ENCODE peak calls at places on chromosomes 13 and 19, in five cellular contexts. One of them, this sample, is unnamed.

GRCh38 chr19:23905771-23906170 is 8.9 kb upstream of the ZNF726 start:
- DNase-seq in A673: no peak
- DNase-seq in MM.1S: no peak
- DNase-seq in WERI-Rb-1: no peak
- DNase-seq in NB4: no peak
- DNase-seq in this sample: no peak

GRCh38 chr19:58196911-58197616 is 14.2 kb downstream of the ZNF274 start:
- DNase-seq in A673: no peak
- DNase-seq in WERI-Rb-1: no peak
- DNase-seq in MM.1S: no peak
- DNase-seq in NB4: peak
- DNase-seq in this sample: peak

GRCh38 chr13:102128216-102128800 is 273.5 kb downstream of the FGF14 start:
- DNase-seq in WERI-Rb-1: no peak
- DNase-seq in MM.1S: no peak
- DNase-seq in NB4: peak
- DNase-seq in A673: peak
- DNase-seq in this sample: peak

GRCh38 chr13:72808917-72809500 is 27.1 kb downstream of the PIBF1 start:
- DNase-seq in WERI-Rb-1: no peak
- DNase-seq in NB4: peak
- DNase-seq in MM.1S: peak
- DNase-seq in A673: peak
- DNase-seq in this sample: peak

GRCh38 chr13:51976423-51976822 is 34.8 kb downstream of the ATP7B start:
- DNase-seq in NB4: no peak
- DNase-seq in WERI-Rb-1: no peak
- DNase-seq in A673: no peak
- DNase-seq in MM.1S: no peak
- DNase-seq in this sample: no peak

GRCh38 chr13:52356327-52356726 is 49.6 kb downstream of the THSD1 start:
- DNase-seq in A673: no peak
- DNase-seq in WERI-Rb-1: no peak
- DNase-seq in MM.1S: no peak
- DNase-seq in NB4: no peak
- DNase-seq in this sample: no peak

GRCh38 chr13:31005066-31005465 is 72.6 kb downstream of the TEX26 start:
- DNase-seq in MM.1S: no peak
- DNase-seq in WERI-Rb-1: no peak
- DNase-seq in A673: no peak
- DNase-seq in NB4: no peak
- DNase-seq in this sample: no peak

GRCh38 chr13:106382569-106382968 is 152.9 kb downstream of the EFNB2 start:
- DNase-seq in NB4: no peak
- DNase-seq in WERI-Rb-1: no peak
- DNase-seq in A673: no peak
- DNase-seq in MM.1S: no peak
- DNase-seq in this sample: no peak

GRCh38 chr19:49421878-49422202 is 1.4 kb downstream of the PTH2 start:
- DNase-seq in MM.1S: no peak
- DNase-seq in A673: no peak
- DNase-seq in NB4: no peak
- DNase-seq in WERI-Rb-1: no peak
- DNase-seq in this sample: no peak

GRCh38 chr13:21673592-21674270 is 2.9 kb downstream of the FGF9 start:
- DNase-seq in WERI-Rb-1: no peak
- DNase-seq in MM.1S: peak
- DNase-seq in NB4: peak
- DNase-seq in A673: peak
- DNase-seq in this sample: peak

GRCh38 chr19:581399-582111 is 8.1 kb upstream of the HCN2 start:
- DNase-seq in MM.1S: no peak
- DNase-seq in WERI-Rb-1: no peak
- DNase-seq in NB4: no peak
- DNase-seq in A673: no peak
- DNase-seq in this sample: no peak

GRCh38 chr13:69389899-69390298 is 717.7 kb upstream of the ATXN8OS start:
- DNase-seq in MM.1S: no peak
- DNase-seq in NB4: peak
- DNase-seq in WERI-Rb-1: no peak
- DNase-seq in A673: no peak
- DNase-seq in this sample: no peak

GRCh38 chr13:53250272-53250875 is 221.8 kb downstream of the OLFM4 start:
- DNase-seq in WERI-Rb-1: no peak
- DNase-seq in MM.1S: peak
- DNase-seq in NB4: peak
- DNase-seq in A673: peak
- DNase-seq in this sample: peak

GRCh38 chr19:36418287-36419001 is at the start of gene ZFP82:
- DNase-seq in NB4: no peak
- DNase-seq in MM.1S: no peak
- DNase-seq in WERI-Rb-1: peak
- DNase-seq in A673: peak
- DNase-seq in this sample: peak

GRCh38 chr13:51895906-51896888 is 34.4 kb downstream of the CCDC70 start:
- DNase-seq in A673: peak
- DNase-seq in WERI-Rb-1: peak
- DNase-seq in MM.1S: peak
- DNase-seq in NB4: peak
- DNase-seq in this sample: peak

GRCh38 chr19:7063339-7063738 is 4.9 kb upstream of the MBD3L3 start:
- DNase-seq in NB4: no peak
- DNase-seq in A673: no peak
- DNase-seq in WERI-Rb-1: no peak
- DNase-seq in MM.1S: no peak
- DNase-seq in this sample: no peak

GRCh38 chr13:32877491-32877890 is 138.7 kb upstream of the KL start:
- DNase-seq in NB4: no peak
- DNase-seq in A673: no peak
- DNase-seq in MM.1S: no peak
- DNase-seq in WERI-Rb-1: no peak
- DNase-seq in this sample: no peak

GRCh38 chr13:113052206-113052605 is 53.4 kb upstream of the F7 start:
- DNase-seq in A673: no peak
- DNase-seq in MM.1S: no peak
- DNase-seq in WERI-Rb-1: no peak
- DNase-seq in NB4: no peak
- DNase-seq in this sample: no peak

GRCh38 chr19:15508035-15508710 is at the start of gene CYP4F22:
- DNase-seq in WERI-Rb-1: no peak
- DNase-seq in MM.1S: no peak
- DNase-seq in A673: peak
- DNase-seq in NB4: no peak
- DNase-seq in this sample: no peak

GRCh38 chr13:26881154-26881553 is 120.6 kb upstream of the GPR12 start:
- DNase-seq in WERI-Rb-1: no peak
- DNase-seq in NB4: no peak
- DNase-seq in A673: no peak
- DNase-seq in MM.1S: no peak
- DNase-seq in this sample: no peak

GRCh38 chr13:113211774-113212173 is 2.4 kb downstream of the CUL4A start:
- DNase-seq in MM.1S: no peak
- DNase-seq in A673: peak
- DNase-seq in NB4: peak
- DNase-seq in WERI-Rb-1: peak
- DNase-seq in this sample: no peak

GRCh38 chr19:46124638-46125115 is at the start of gene IGFL3:
- DNase-seq in NB4: peak
- DNase-seq in A673: no peak
- DNase-seq in WERI-Rb-1: no peak
- DNase-seq in MM.1S: no peak
- DNase-seq in this sample: no peak

GRCh38 chr13:84655677-84656076 is 773.4 kb upstream of the SLITRK1 start:
- DNase-seq in A673: no peak
- DNase-seq in NB4: no peak
- DNase-seq in MM.1S: no peak
- DNase-seq in WERI-Rb-1: no peak
- DNase-seq in this sample: no peak

GRCh38 chr13:44575741-44576395 is at the start of gene TSC22D1:
- DNase-seq in NB4: peak
- DNase-seq in WERI-Rb-1: peak
- DNase-seq in MM.1S: peak
- DNase-seq in A673: peak
- DNase-seq in this sample: peak

GRCh38 chr13:112874751-112875300 is 94.2 kb upstream of the MCF2L start:
- DNase-seq in A673: no peak
- DNase-seq in NB4: no peak
- DNase-seq in MM.1S: no peak
- DNase-seq in WERI-Rb-1: peak
- DNase-seq in this sample: no peak

GRCh38 chr13:98103531-98103930 is 39.4 kb upstream of the FARP1 start:
- DNase-seq in NB4: no peak
- DNase-seq in MM.1S: no peak
- DNase-seq in WERI-Rb-1: no peak
- DNase-seq in A673: no peak
- DNase-seq in this sample: no peak

GRCh38 chr19:41739361-41739760 is 16.0 kb upstream of the CEACAM6 start:
- DNase-seq in MM.1S: no peak
- DNase-seq in NB4: no peak
- DNase-seq in A673: no peak
- DNase-seq in WERI-Rb-1: no peak
- DNase-seq in this sample: no peak

GRCh38 chr19:756232-756631 is 5.3 kb downstream of the MISP start:
- DNase-seq in WERI-Rb-1: no peak
- DNase-seq in NB4: peak
- DNase-seq in MM.1S: peak
- DNase-seq in A673: peak
- DNase-seq in this sample: no peak

GRCh38 chr13:65964672-65965071 is 1265.5 kb downstream of the PCDH9 start:
- DNase-seq in WERI-Rb-1: no peak
- DNase-seq in MM.1S: no peak
- DNase-seq in A673: no peak
- DNase-seq in NB4: no peak
- DNase-seq in this sample: no peak

GRCh38 chr19:18202759-18203407 is 959 bp downstream of the RAB3A start:
- DNase-seq in NB4: peak
- DNase-seq in MM.1S: peak
- DNase-seq in WERI-Rb-1: peak
- DNase-seq in A673: peak
- DNase-seq in this sample: no peak
- TF ChIP-seq CTCF in NB4: no peak
- TF ChIP-seq CTCF in MM.1S: peak
- TF ChIP-seq CTCF in WERI-Rb-1: peak
- TF ChIP-seq CTCF in A673: peak
- TF ChIP-seq CTCF in this sample: peak

GRCh38 chr19:39842693-39843435 is 3.3 kb downstream of the FBL start:
- DNase-seq in MM.1S: no peak
- DNase-seq in NB4: no peak
- DNase-seq in WERI-Rb-1: no peak
- DNase-seq in A673: no peak
- DNase-seq in this sample: no peak

GRCh38 chr19:39845621-39846175 is 481 bp downstream of the FBL start:
- DNase-seq in NB4: peak
- DNase-seq in A673: peak
- DNase-seq in MM.1S: no peak
- DNase-seq in WERI-Rb-1: peak
- DNase-seq in this sample: no peak

GRCh38 chr19:39846176-39846677 is at the start of gene FBL:
- DNase-seq in MM.1S: peak
- DNase-seq in NB4: peak
- DNase-seq in A673: peak
- DNase-seq in WERI-Rb-1: peak
- DNase-seq in this sample: peak

GRCh38 chr19:39845172-39845571 is 1.0 kb downstream of the FBL start:
- DNase-seq in A673: no peak
- DNase-seq in MM.1S: no peak
- DNase-seq in WERI-Rb-1: no peak
- DNase-seq in NB4: no peak
- DNase-seq in this sample: no peak

GRCh38 chr19:39843919-39844793 is 2.0 kb downstream of the FBL start:
- DNase-seq in WERI-Rb-1: no peak
- DNase-seq in A673: peak
- DNase-seq in NB4: peak
- DNase-seq in MM.1S: peak
- DNase-seq in this sample: peak
- H3K4me3 ChIP-seq in WERI-Rb-1: peak
- H3K4me3 ChIP-seq in A673: peak
- H3K4me3 ChIP-seq in NB4: peak
- H3K4me3 ChIP-seq in MM.1S: peak
- H3K4me3 ChIP-seq in this sample: no peak

GRCh38 chr19:40445006-40445312 is 824 bp upstream of the SERTAD3 start:
- DNase-seq in A673: no peak
- DNase-seq in MM.1S: no peak
- DNase-seq in WERI-Rb-1: no peak
- DNase-seq in NB4: no peak
- DNase-seq in this sample: no peak

GRCh38 chr19:40443930-40444180 is 280 bp downstream of the SERTAD3 start:
- DNase-seq in NB4: no peak
- DNase-seq in A673: no peak
- DNase-seq in WERI-Rb-1: no peak
- DNase-seq in MM.1S: no peak
- DNase-seq in this sample: peak

GRCh38 chr19:40445637-40445944 is 1.5 kb upstream of the SERTAD3 start:
- DNase-seq in NB4: no peak
- DNase-seq in WERI-Rb-1: no peak
- DNase-seq in A673: no peak
- DNase-seq in MM.1S: no peak
- DNase-seq in this sample: no peak

GRCh38 chr19:40443131-40443929 is 805 bp downstream of the SERTAD3 start:
- DNase-seq in A673: peak
- DNase-seq in WERI-Rb-1: peak
- DNase-seq in NB4: peak
- DNase-seq in MM.1S: peak
- DNase-seq in this sample: peak

DNA sequence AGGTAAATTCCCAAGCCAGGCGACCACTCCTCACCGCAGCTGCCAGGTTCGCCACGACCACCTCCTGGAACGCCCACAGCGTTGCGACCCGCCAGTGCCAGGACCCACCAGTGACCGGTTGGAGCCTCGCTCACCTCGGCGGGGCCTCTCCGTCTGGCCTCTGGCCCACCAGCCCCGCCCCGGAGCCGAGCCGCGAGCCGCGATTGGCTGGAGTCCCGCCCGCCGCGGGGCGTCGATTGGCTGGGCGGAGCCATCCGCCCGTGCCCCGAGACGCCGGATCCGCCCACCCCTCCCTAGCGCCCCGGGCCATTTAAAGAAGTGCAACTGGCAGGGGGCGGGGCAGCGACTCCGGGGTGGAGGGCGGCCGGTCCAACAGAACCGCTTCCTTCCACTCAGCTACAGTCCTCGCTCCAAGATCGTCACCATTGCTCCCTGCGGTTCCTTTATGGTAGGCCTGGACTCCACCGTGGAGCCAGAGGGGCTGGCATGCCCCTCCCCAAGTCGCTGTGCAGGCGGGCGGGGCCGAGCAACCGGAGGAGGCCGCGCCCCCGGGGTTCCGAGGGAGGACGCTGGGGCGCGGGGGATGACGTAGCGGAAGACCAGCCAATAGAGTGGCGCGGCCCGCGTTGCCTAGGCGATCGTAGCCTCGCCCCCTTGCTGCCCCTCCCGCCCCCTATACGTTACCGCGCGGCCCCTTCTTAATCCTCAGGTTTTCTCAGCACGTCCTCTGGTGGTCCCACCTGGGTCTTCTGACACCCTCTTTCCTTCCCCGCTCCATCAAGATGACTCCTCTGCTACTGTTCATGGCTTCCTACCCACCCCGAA is at the start of gene SERTAD3:
- DNase-seq in NB4: peak
- DNase-seq in A673: peak
- DNase-seq in MM.1S: peak
- DNase-seq in WERI-Rb-1: peak
- DNase-seq in this sample: peak
- TF ChIP-seq CTCF in NB4: peak
- TF ChIP-seq CTCF in A673: peak
- TF ChIP-seq CTCF in MM.1S: peak
- TF ChIP-seq CTCF in WERI-Rb-1: peak
- TF ChIP-seq CTCF in this sample: peak

GRCh38 chr19:53992211-53992610 is 774 bp downstream of the CACNG6 start:
- DNase-seq in MM.1S: no peak
- DNase-seq in A673: no peak
- DNase-seq in WERI-Rb-1: no peak
- DNase-seq in NB4: no peak
- DNase-seq in this sample: no peak
- H3K4me3 ChIP-seq in MM.1S: no peak
- H3K4me3 ChIP-seq in A673: no peak
- H3K4me3 ChIP-seq in WERI-Rb-1: peak
- H3K4me3 ChIP-seq in NB4: no peak
- H3K4me3 ChIP-seq in this sample: peak